ENCODE peak calls at places on chromosomes 4 and X, in five cellular contexts. V is GM04503, M is AG08396, P is left kidney, Z is A172. O is an unnamed sample.

GRCh38 chrX:47571215-47571614 is 10.2 kb downstream of the ARAF start:
- DNase-seq in V (no peak), M (no peak), P (no peak), Z (no peak), O (no peak)

GRCh38 chr4:175419120-175419774 is 392.8 kb downstream of the GPM6A start:
- DNase-seq in V (peak; percentile 91), M (peak; percentile 51), P (no peak), Z (peak; percentile 84), O (peak; percentile 84)

GRCh38 chrX:154378059-154378798 is 866 bp upstream of the EMD start:
- DNase-seq in V (no peak), M (no peak), P (no peak), Z (peak; percentile 50), O (no peak)

GRCh38 chr4:158055668-158056067 is 117.2 kb downstream of the GASK1B start:
- DNase-seq in V (no peak), M (no peak), P (no peak), Z (no peak), O (no peak)

GRCh38 chrX:30060718-30061117 is 154.6 kb upstream of the MAGEB2 start:
- DNase-seq in V (no peak), M (no peak), P (peak; percentile 22), Z (peak; percentile 59), O (no peak)

GRCh38 chrX:45150821-45151220 is 49.9 kb downstream of the DIPK2B start:
- DNase-seq in V (no peak), M (no peak), P (no peak), Z (no peak), O (no peak)

GRCh38 chrX:74449322-74449936 is 28.1 kb downstream of the SLC16A2 start:
- DNase-seq in V (no peak), M (no peak), P (no peak), Z (peak; percentile 74), O (no peak)

GRCh38 chr4:18578307-18578706 is 556.8 kb upstream of the LCORL start:
- DNase-seq in V (no peak), M (no peak), P (no peak), Z (no peak), O (no peak)

GRCh38 chr4:1172228-1172851 is at the start of gene SPON2:
- DNase-seq in V (no peak), M (peak; percentile 73), P (peak; percentile 56), Z (no peak), O (no peak)

GRCh38 chr4:2075171-2075986 is 16.3 kb downstream of the NAT8L start:
- DNase-seq in V (no peak), M (peak; percentile 9), P (no peak), Z (no peak), O (no peak)

GRCh38 chr4:147157860-147158701 is 212.4 kb upstream of the TTC29 start:
- DNase-seq in V (no peak), M (peak; percentile 25), P (peak; percentile 79), Z (peak; percentile 9), O (no peak)

GRCh38 chrX:118974908-118975671 is 672 bp downstream of the LONRF3 start:
- DNase-seq in V (no peak), M (peak; percentile 35), P (peak; percentile 72), Z (peak; percentile 0), O (no peak)

GRCh38 chrX:154072192-154072591 is 25.3 kb downstream of the MECP2 start:
- DNase-seq in V (no peak), M (no peak), P (no peak), Z (no peak), O (no peak)

GRCh38 chrX:149124526-149125108 is 380.5 kb downstream of the IDS start:
- DNase-seq in V (no peak), M (no peak), P (no peak), Z (peak; percentile 14), O (no peak)

GRCh38 chr4:91282217-91282616 is 1021.5 kb upstream of the GRID2 start:
- DNase-seq in V (no peak), M (no peak), P (no peak), Z (no peak), O (no peak)

GRCh38 chrX:40035726-40036125 is 62.0 kb downstream of the BCOR start:
- DNase-seq in V (no peak), M (no peak), P (no peak), Z (no peak), O (no peak)

GRCh38 chr4:144894525-144894924 is 203.5 kb downstream of the ANAPC10 start:
- DNase-seq in V (peak; percentile 12), M (peak; percentile 13), P (no peak), Z (peak; percentile 69), O (peak; percentile 1)

GRCh38 chrX:116379854-116380253 is 56.6 kb upstream of the SLC6A14 start:
- DNase-seq in V (no peak), M (peak; percentile 2), P (no peak), Z (no peak), O (no peak)

GRCh38 chr4:159778298-159778697 is 675.4 kb downstream of the RAPGEF2 start:
- DNase-seq in V (no peak), M (no peak), P (no peak), Z (no peak), O (no peak)

GRCh38 chr4:71538528-71538927 is 199.7 kb downstream of the SLC4A4 start:
- DNase-seq in V (no peak), M (no peak), P (no peak), Z (no peak), O (no peak)

GRCh38 chr4:153585021-153585420 is 99.1 kb upstream of the TLR2 start:
- DNase-seq in V (no peak), M (no peak), P (no peak), Z (no peak), O (no peak)

GRCh38 chrX:100417671-100418070 is 7.6 kb upstream of the PCDH19 start:
- DNase-seq in V (no peak), M (no peak), P (peak; percentile 63), Z (no peak), O (no peak)

GRCh38 chr4:76572224-76572623 is 137.2 kb downstream of the SHROOM3 start:
- DNase-seq in V (no peak), M (no peak), P (no peak), Z (no peak), O (no peak)

GRCh38 chr4:142708231-142708630 is 137.9 kb downstream of the INPP4B start:
- DNase-seq in V (no peak), M (no peak), P (no peak), Z (no peak), O (no peak)

GRCh38 chr4:56844817-56845580 is 23.5 kb upstream of the SPINK2 start:
- DNase-seq in V (no peak), M (no peak), P (no peak), Z (no peak), O (no peak)

GRCh38 chrX:25275159-25275558 is 259.4 kb upstream of the ARX start:
- DNase-seq in V (no peak), M (no peak), P (no peak), Z (no peak), O (no peak)

GRCh38 chr4:115113382-115114106 is at the start of gene NDST4:
- DNase-seq in V (peak; percentile 2), M (peak; percentile 5), P (peak; percentile 82), Z (peak; percentile 64), O (no peak)

GRCh38 chrX:40299028-40299479 is 201.3 kb upstream of the BCOR start:
- DNase-seq in V (no peak), M (no peak), P (peak; percentile 63), Z (no peak), O (no peak)

GRCh38 chrX:70592091-70592490 is 147.5 kb downstream of the DLG3 start:
- DNase-seq in V (peak; percentile 5), M (peak; percentile 50), P (no peak), Z (peak; percentile 55), O (peak; percentile 4)

GRCh38 chr4:42654606-42655005 is 2.3 kb downstream of the ATP8A1 start:
- DNase-seq in V (peak; percentile 54), M (peak; percentile 71), P (peak; percentile 25), Z (peak; percentile 71), O (no peak)

GRCh38 chr4:41177016-41177415 is 37.3 kb downstream of the APBB2 start:
- DNase-seq in V (peak; percentile 65), M (peak; percentile 61), P (no peak), Z (peak; percentile 74), O (no peak)

GRCh38 chrX:133171962-133172708 is 46.0 kb downstream of the TFDP3 start:
- DNase-seq in V (no peak), M (no peak), P (peak; percentile 49), Z (peak; percentile 6), O (no peak)

GRCh38 chrX:41300758-41301437 is 33.1 kb upstream of the DDX3X start:
- DNase-seq in V (no peak), M (no peak), P (no peak), Z (peak; percentile 64), O (no peak)

GRCh38 chrX:51860679-51861078 is 32.7 kb upstream of the MAGED1 start:
- DNase-seq in V (no peak), M (peak; percentile 20), P (peak; percentile 53), Z (peak; percentile 29), O (no peak)

GRCh38 chrX:13662537-13662841 is 9.5 kb downstream of the TCEANC start:
- DNase-seq in V (peak; percentile 91), M (no peak), P (peak; percentile 8), Z (no peak), O (no peak)

GRCh38 chr4:98448923-98449322 is 187.7 kb downstream of the RAP1GDS1 start:
- DNase-seq in V (no peak), M (no peak), P (no peak), Z (no peak), O (no peak)

GRCh38 chrX:110168585-110168984 is 149.3 kb downstream of the AMMECR1 start:
- DNase-seq in V (no peak), M (no peak), P (no peak), Z (no peak), O (peak; percentile 49)